ENCODE peak calls at places on chromosomes 3 and 15, in six cellular contexts. R is pancreas, W is psoas muscle, B is choroid plexus epithelial cell, G is ovary, T is hepatocyte. U is an unnamed sample.

GRCh38 chr3:150345021-150345538 is 63.0 kb upstream of the TSC22D2 start:
- DNase-seq in R (no peak), W (no peak), B (no peak), G (no peak), T (peak), U (no peak)

GRCh38 chr15:45105586-45105985 is 8.4 kb downstream of the DUOX2 start:
- DNase-seq in R (no peak), W (no peak), B (no peak), G (no peak), T (no peak), U (no peak)

GRCh38 chr3:143443851-143444331 is 324.3 kb downstream of the CHST2 start:
- DNase-seq in R (no peak), W (peak), B (peak), G (peak), T (no peak), U (peak)

GRCh38 chr3:61985020-61985419 is 388.3 kb downstream of the FEZF2 start:
- DNase-seq in R (no peak), W (no peak), B (peak), G (no peak), T (no peak), U (peak)

GRCh38 chr3:89113344-89113743 is 5.9 kb downstream of the EPHA3 start:
- DNase-seq in R (no peak), W (no peak), B (no peak), G (no peak), T (no peak), U (no peak)

GRCh38 chr15:59549826-59550225 is 61.8 kb upstream of the GCNT3 start:
- DNase-seq in R (no peak), W (no peak), B (no peak), G (no peak), T (no peak), U (no peak)

GRCh38 chr3:150238995-150239612 is 169.0 kb upstream of the TSC22D2 start:
- DNase-seq in R (no peak), W (no peak), B (peak), G (no peak), T (peak), U (no peak)

GRCh38 chr15:76073554-76073953 is 13.8 kb downstream of the TMEM266 start:
- DNase-seq in R (no peak), W (no peak), B (no peak), G (no peak), T (no peak), U (no peak)

GRCh38 chr15:40469776-40470390 is 901 bp upstream of the CHST14 start:
- DNase-seq in R (no peak), W (no peak), B (no peak), G (no peak), T (no peak), U (no peak)

GRCh38 chr15:83372434-83372873 is 74.7 kb upstream of the SH3GL3 start:
- DNase-seq in R (no peak), W (no peak), B (peak), G (no peak), T (no peak), U (no peak)

GRCh38 chr3:59425942-59426341 is 376.1 kb upstream of the CFAP20DC start:
- DNase-seq in R (no peak), W (no peak), B (no peak), G (no peak), T (no peak), U (no peak)

GRCh38 chr15:68220967-68221366 is 8.6 kb downstream of the CLN6 start:
- DNase-seq in R (no peak), W (no peak), B (no peak), G (no peak), T (no peak), U (no peak)

GRCh38 chr15:71800835-71801745 is 9.3 kb upstream of the NR2E3 start:
- DNase-seq in R (peak), W (no peak), B (peak), G (no peak), T (peak), U (peak)

GRCh38 chr15:65981837-65982696 is 112.8 kb downstream of the RAB11A start:
- DNase-seq in R (peak), W (no peak), B (no peak), G (no peak), T (peak), U (no peak)

GRCh38 chr3:125050486-125051172 is 5.2 kb downstream of the HEG1 start:
- DNase-seq in R (no peak), W (no peak), B (no peak), G (no peak), T (no peak), U (no peak)
- TF ChIP-seq CTCF in R (no peak), W (no peak), B (peak), G (no peak), T (no peak), U (no peak)

DNA sequence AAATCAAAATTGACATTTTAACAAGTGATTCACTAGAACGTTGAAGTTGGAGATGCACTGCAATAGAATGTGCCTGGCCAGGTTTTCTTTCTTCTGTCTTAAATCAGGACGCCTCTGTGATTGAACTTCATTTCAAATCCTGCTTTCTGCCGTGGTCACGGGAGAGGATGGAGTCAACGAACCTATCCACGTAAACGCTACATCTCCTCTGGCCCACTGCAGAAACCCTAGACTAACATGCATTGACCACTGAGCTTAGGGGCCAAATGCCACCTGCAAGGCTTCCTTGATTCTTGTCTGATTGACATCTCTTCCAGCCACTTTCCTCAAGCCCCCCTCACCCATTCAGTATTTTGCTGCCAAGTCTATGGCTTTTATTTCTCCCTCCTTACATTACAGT is 6.3 kb upstream of the MECOM start:
- DNase-seq in R (no peak), W (no peak), B (no peak), G (no peak), T (no peak), U (no peak)
- H3K4me3 ChIP-seq in R (no peak), W (no peak), B (no peak), G (no peak), T (no peak), U (no peak)

GRCh38 chr3:68447885-68448284 is 484.5 kb downstream of the TAFA4 start:
- DNase-seq in R (no peak), W (no peak), B (no peak), G (no peak), T (no peak), U (no peak)
- TF ChIP-seq CTCF in R (no peak), W (no peak), B (no peak), G (no peak), T (peak), U (no peak)

GRCh38 chr3:126986001-126986400 is 3.1 kb downstream of the PLXNA1 start:
- DNase-seq in R (no peak), W (no peak), B (peak), G (no peak), T (peak), U (no peak)

GRCh38 chr3:126983276-126983652 is 349 bp downstream of the PLXNA1 start:
- DNase-seq in R (no peak), W (no peak), B (no peak), G (no peak), T (peak), U (no peak)

GRCh38 chr3:126983653-126984390 is 907 bp downstream of the PLXNA1 start:
- DNase-seq in R (peak), W (no peak), B (peak), G (peak), T (peak), U (no peak)

GRCh38 chr3:126985143-126985985 is 2.4 kb downstream of the PLXNA1 start:
- DNase-seq in R (no peak), W (no peak), B (no peak), G (no peak), T (no peak), U (no peak)

GRCh38 chr3:126984391-126985142 is 1.7 kb downstream of the PLXNA1 start:
- DNase-seq in R (no peak), W (no peak), B (no peak), G (no peak), T (no peak), U (no peak)
- H3K4me3 ChIP-seq in R (peak), W (peak), B (peak), G (peak), T (peak), U (peak)

GRCh38 chr3:42914771-42915515 is 9.0 kb downstream of the ZNF662 start:
- DNase-seq in R (no peak), W (no peak), B (no peak), G (no peak), T (no peak), U (no peak)

GRCh38 chr3:42906905-42907183 is 902 bp downstream of the ZNF662 start:
- DNase-seq in R (no peak), W (no peak), B (no peak), G (no peak), T (no peak), U (no peak)

GRCh38 chr3:42908675-42909074 is 2.7 kb downstream of the ZNF662 start:
- DNase-seq in R (no peak), W (no peak), B (no peak), G (no peak), T (no peak), U (no peak)

GRCh38 chr3:42906085-42906904 is at the start of gene ZNF662:
- DNase-seq in R (peak), W (peak), B (peak), G (peak), T (no peak), U (no peak)

DNA sequence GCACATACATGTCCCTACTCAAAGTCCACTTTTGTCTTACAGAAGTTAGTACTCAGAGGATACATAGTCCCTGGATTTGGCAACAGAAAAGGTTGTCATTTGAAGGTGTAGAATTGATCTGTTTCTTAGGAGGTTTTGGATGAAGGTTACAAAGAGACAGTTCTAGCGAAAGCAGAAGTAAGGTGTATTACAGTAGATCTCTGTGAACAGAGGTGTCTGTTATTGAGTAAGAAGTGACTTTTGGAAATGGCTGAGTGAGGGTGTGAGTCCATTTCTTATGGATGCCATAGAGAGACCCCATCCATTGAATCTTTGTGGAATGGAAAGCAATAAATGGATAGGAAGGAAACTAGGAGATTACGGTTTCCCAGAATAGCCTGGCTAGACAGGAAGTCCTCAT is 5.6 kb downstream of the ZNF662 start:
- DNase-seq in R (no peak), W (no peak), B (no peak), G (no peak), T (no peak), U (no peak)
- TF ChIP-seq CTCF in R (no peak), W (no peak), B (no peak), G (no peak), T (no peak), U (no peak)

GRCh38 chr3:99967796-99968195 is 146.5 kb downstream of the FILIP1L start:
- DNase-seq in R (no peak), W (no peak), B (peak), G (no peak), T (peak), U (no peak)

GRCh38 chr3:99966657-99967420 is 147.5 kb downstream of the FILIP1L start:
- DNase-seq in R (no peak), W (no peak), B (peak), G (no peak), T (no peak), U (no peak)

GRCh38 chr3:99965077-99965476 is 147.4 kb downstream of the CMSS1 start:
- DNase-seq in R (no peak), W (no peak), B (peak), G (no peak), T (peak), U (no peak)

GRCh38 chr3:99962703-99963102 is 145.0 kb downstream of the CMSS1 start:
- DNase-seq in R (no peak), W (no peak), B (peak), G (no peak), T (no peak), U (no peak)

DNA sequence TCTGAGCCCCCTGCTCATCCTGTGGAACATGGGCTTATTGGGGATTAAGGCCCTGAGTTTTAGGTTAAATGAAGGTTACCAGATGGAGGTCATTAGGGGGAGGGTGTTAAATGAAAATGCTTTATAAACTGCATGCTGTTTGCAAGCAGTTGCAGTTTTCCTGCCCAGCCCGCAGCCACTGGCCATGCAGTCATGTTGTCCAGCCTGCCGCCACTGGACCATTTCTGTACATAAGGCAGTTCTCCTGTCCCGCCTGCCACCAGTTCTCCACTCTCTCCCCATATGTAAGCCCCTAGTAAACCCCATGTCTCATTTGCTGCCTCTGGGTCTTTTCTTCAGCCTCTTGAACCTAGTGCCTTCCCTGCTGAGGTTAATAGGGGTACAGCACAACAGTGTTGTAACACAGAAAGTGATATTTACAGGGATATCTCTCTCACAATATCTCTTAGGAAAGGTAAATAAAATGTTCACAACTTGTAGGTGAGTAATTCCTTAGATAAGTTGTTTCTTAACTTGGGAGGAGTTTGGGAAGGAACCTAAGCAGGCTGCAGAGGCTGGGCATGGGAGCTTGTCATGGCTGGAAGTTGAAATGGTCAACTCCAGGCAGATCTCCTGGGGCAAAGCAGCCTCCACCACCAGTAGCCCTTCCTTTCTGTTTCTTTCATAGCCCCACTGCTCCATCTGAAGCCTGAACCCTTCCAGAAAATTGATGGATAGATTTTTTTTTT is 148.2 kb downstream of the CMSS1 start:
- DNase-seq in R (no peak), W (no peak), B (no peak), G (no peak), T (peak), U (no peak)
- H3K4me3 ChIP-seq in R (no peak), W (no peak), B (no peak), G (no peak), T (no peak), U (no peak)

DNA sequence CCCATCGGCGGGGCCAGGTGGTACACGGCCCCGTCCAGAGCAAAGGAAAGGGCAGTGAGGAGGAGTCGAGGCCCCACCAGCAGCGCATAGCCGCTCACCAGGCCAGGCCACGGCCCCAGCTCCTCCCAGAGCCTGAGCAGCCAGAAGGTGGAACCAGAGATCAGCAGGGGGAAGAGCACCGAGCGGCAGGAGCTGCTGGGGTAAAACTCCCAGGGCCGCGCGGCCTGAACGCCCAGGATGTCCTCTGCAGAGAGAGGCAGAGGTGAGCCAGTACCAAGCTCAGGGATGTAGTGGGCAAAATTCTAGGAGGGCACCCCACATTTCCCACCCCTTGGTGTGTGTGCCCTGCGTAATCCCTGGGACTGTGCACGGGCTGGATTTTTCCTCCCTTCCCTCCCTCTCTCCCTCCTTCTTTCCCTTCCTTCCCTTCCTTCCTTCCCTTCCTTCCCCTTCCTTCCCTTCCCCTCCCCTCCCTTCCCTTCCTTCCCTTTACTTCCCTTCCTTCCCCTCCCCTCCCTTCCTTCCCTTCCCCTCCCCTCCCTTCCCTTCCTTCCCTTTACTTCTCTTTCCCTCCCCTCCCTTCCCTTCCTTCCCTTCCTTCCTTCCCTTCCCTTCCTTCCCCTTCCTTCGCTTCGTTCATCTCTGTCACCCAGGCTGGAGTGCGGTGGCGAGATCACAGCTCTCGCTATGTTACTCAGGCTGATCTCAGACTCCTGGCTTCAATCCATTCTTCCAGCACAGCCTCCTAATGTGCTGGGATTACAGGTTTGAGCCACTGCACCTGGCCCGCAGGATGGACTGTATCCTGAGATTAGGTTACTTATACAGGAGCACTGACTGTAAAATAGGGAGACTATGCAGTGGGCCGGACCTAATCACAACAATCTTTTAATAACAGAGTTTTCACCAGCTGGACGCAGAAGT is 6.4 kb upstream of the NCBP2 start:
- DNase-seq in R (no peak), W (no peak), B (peak), G (no peak), T (no peak), U (no peak)
- TF ChIP-seq CTCF in R (no peak), W (no peak), B (peak), G (no peak), T (no peak), U (no peak)

DNA sequence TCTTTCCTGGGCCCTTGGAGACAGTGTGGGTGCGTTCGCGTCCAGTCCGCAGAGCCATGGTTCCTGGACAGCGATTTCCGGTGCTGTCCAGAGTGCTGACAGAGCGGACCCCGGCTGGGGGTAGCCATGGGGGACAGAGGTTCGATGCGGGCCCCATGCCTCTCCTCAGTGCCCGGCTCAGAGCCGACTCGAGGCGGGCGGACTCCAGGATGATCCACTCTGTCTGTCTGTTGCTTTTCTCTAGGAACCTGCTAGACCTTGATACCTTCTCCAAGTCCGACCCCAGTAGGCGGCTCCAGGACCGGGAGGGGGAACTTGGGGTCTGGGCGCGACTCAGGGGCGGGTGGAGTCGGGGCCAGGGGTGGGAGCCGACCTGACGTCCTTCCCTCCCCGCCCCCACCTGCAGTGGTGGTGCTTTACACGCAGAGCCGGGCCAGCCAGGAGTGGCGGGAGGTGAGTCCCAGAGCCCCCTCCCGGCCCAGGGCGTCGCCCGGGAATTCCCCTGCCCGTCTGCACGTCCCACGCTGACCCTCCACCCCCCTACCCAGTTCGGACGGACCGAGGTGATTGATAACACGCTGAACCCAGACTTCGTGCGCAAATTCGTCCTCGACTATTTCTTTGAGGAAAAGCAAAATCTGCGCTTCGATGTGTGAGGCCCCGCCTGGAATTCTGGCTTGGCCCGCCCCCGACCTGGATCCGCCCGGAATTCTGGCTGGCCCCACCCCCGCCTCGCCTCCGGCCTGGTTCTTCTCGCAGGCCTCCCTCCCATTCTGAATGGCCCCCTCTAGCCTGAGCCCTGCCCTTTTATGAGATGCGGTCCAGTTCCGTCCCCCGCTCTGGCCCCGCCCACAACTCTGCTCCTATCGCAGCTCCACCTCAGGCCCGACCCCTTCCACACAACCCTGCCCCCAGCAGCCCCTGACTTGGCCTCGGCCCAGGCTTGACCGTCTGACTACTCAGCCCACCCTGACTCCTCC is 1.0 kb downstream of the CPNE9 start:
- DNase-seq in R (peak), W (peak), B (peak), G (no peak), T (peak), U (no peak)
- H3K4me3 ChIP-seq in R (peak), W (peak), B (peak), G (no peak), T (no peak), U (peak)

DNA sequence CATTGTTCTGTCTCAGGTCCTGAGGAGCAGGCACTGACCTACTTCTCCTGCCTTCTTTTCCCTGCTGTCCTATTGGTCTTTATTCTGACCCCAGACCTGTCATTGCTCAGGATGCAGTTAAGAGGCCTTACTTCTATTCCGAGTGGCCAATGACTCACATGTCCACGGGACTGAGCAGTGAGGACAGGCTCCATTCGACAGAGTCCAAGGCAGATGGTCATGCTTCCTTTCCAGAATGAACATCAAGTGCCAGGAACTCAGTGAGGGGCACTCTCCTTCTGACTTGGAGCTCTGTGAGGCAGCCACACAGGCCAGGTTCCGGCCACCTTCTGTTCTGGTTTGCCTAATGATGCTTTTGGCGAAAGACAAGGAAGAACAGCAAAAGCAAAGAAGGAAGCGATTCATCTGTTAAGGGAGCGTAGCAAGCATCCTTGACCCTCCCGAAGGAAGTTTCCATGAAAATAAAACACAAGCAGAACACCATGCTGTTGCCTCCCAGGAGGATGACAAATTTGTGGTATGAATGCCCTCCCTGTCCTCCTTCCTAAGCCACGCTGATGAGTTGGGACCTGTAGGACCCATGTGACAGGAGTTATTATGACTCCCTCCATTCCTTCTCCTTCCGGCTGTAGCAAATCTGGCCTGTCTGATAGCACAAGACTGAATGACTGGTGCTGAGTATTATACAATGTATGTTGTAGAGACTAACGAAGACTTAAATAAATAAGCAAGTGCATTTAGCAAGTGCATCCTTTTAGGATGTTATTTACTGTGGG is 14.4 kb upstream of the TPRG1 start:
- DNase-seq in R (no peak), W (no peak), B (no peak), G (no peak), T (no peak), U (no peak)
- TF ChIP-seq CTCF in R (no peak), W (no peak), B (no peak), G (no peak), T (no peak), U (no peak)

U was measured in AG04449.